ENCODE peak calls at places on chromosomes 13 and 19, in seven cellular contexts. B is body of pancreas; J is NCI-H2081; W is lower leg skin; U is heart right ventricle; Y is NAMALWA; Z is activated CD8-positive, alpha-beta memory T cell treated with anti-CD3 and anti-CD28 coated beads for 1 hour. G is an unnamed sample.

GRCh38 chr13:28750187-28751045 is 31.6 kb upstream of the SLC46A3 start:
- DNase-seq in U (no peak), W (no peak), Z (no peak), Y (no peak), J (no peak), B (no peak), G (no peak)

GRCh38 chr13:31022491-31022890 is 90.0 kb downstream of the TEX26 start:
- DNase-seq in Y (no peak), J (no peak), Z (no peak), U (no peak), W (no peak), B (no peak), G (no peak)

GRCh38 chr19:48685583-48685982 is 10.2 kb upstream of the FUT2 start:
- DNase-seq in J (no peak), B (no peak), Y (no peak), W (no peak), Z (no peak), U (no peak), G (no peak)

GRCh38 chr19:19062454-19063182 is 1.2 kb upstream of the SLC25A42 start:
- DNase-seq in Z (no peak), W (no peak), U (no peak), B (no peak), J (no peak), Y (peak), G (no peak)

GRCh38 chr19:49554701-49555181 is 25.6 kb downstream of the NOSIP start:
- DNase-seq in B (peak), J (no peak), W (no peak), Z (no peak), U (peak), Y (no peak), G (peak)

GRCh38 chr13:46687810-46688209 is 109.2 kb downstream of the ESD start:
- DNase-seq in B (peak), Z (no peak), Y (peak), W (no peak), J (peak), U (no peak), G (no peak)

GRCh38 chr19:1063909-1064660 is 2.9 kb upstream of the ARHGAP45 start:
- DNase-seq in Y (peak), W (no peak), U (no peak), Z (no peak), B (no peak), J (no peak), G (no peak)

GRCh38 chr19:7515471-7516226 is at the start of gene ZNF358:
- DNase-seq in U (peak), Y (no peak), Z (no peak), W (peak), J (peak), B (peak), G (no peak)

GRCh38 chr13:30743319-30744055 is 8.1 kb downstream of the ALOX5AP start:
- DNase-seq in W (no peak), U (no peak), Z (no peak), J (no peak), Y (no peak), B (no peak), G (no peak)

GRCh38 chr13:76222511-76222910 is 586.4 kb downstream of the LMO7 start:
- DNase-seq in U (no peak), Y (no peak), W (no peak), J (no peak), B (no peak), Z (no peak), G (no peak)

GRCh38 chr13:49731766-49732165 is 40.5 kb upstream of the EBPL start:
- DNase-seq in B (no peak), W (no peak), Y (no peak), U (no peak), J (no peak), Z (no peak), G (no peak)

GRCh38 chr19:10855879-10856522 is 7.8 kb downstream of the C19orf38 start:
- DNase-seq in Y (peak), U (no peak), W (no peak), J (no peak), Z (no peak), B (peak), G (no peak)

GRCh38 chr19:19541572-19541971 is 3.5 kb downstream of the CILP2 start:
- DNase-seq in W (no peak), U (no peak), Y (no peak), B (no peak), Z (no peak), J (no peak), G (no peak)

GRCh38 chr19:1811942-1812425 is at the start of gene ATP8B3:
- DNase-seq in J (no peak), Z (peak), U (peak), B (no peak), Y (peak), W (no peak), G (peak)

GRCh38 chr19:2291185-2291751 is 9.3 kb upstream of the PEAK3 start:
- DNase-seq in Y (no peak), B (no peak), J (peak), Z (no peak), W (no peak), U (no peak), G (no peak)

GRCh38 chr19:48466571-48467325 is 2.4 kb upstream of the CYTH2 start:
- DNase-seq in J (no peak), B (no peak), Z (no peak), U (no peak), Y (no peak), W (no peak), G (no peak)

GRCh38 chr19:10105241-10106099 is 692 bp upstream of the PPAN start:
- DNase-seq in J (no peak), U (no peak), B (no peak), W (no peak), Z (peak), Y (peak), G (peak)

GRCh38 chr13:93413972-93414717 is 187.5 kb downstream of the GPC6 start:
- DNase-seq in Z (no peak), Y (no peak), J (no peak), U (no peak), W (no peak), B (no peak), G (no peak)